ENCODE peak calls at places on chromosomes 12 and 14, in four cellular contexts. G is mammary epithelial cell, A is fibroblast of lung, U is neural progenitor cell. E is an unnamed sample.
A peak's percentile ranks its signal among the peaks of the same experiment; 100 is the strongest.

GRCh38 chr12:54036620-54037359 is 3.9 kb downstream of the HOXC5 start:
- DNase-seq in G (peak; percentile 71), A (no peak), U (no peak), E (no peak)

GRCh38 chr12:9960613-9961012 is 10.6 kb upstream of the CLEC12A start:
- DNase-seq in G (no peak), A (no peak), U (no peak), E (no peak)

GRCh38 chr12:45244561-45245348 is 28.9 kb downstream of the ANO6 start:
- DNase-seq in G (no peak), A (peak; percentile 84), U (no peak), E (no peak)

GRCh38 chr12:79300199-79300568 is 390.6 kb downstream of the PAWR start:
- DNase-seq in G (no peak), A (peak; percentile 91), U (no peak), E (peak; percentile 21)

GRCh38 chr14:51576112-51576420 is 75.6 kb upstream of the FRMD6 start:
- DNase-seq in G (no peak), A (no peak), U (no peak), E (no peak)

GRCh38 chr12:131621701-131622421 is 89.0 kb upstream of the SFSWAP start:
- DNase-seq in G (no peak), A (no peak), U (peak; percentile 57), E (no peak)

GRCh38 chr14:95034806-95035205 is 122.5 kb downstream of the DICER1 start:
- DNase-seq in G (no peak), A (no peak), U (no peak), E (no peak)

GRCh38 chr12:100404769-100405407 is 48.0 kb downstream of the SLC17A8 start:
- DNase-seq in G (peak; percentile 10), A (peak; percentile 50), U (peak; percentile 90), E (peak; percentile 58)

GRCh38 chr14:61653507-61653906 is 41.8 kb upstream of the HIF1A start:
- DNase-seq in G (peak; percentile 78), A (peak; percentile 55), U (no peak), E (peak; percentile 39)

GRCh38 chr14:100416921-100417451 is 93.8 kb downstream of the SLC25A47 start:
- DNase-seq in G (peak; percentile 78), A (peak; percentile 40), U (no peak), E (peak; percentile 39)

GRCh38 chr14:69354383-69355154 is 43.5 kb downstream of the ERH start:
- DNase-seq in G (peak; percentile 64), A (no peak), U (no peak), E (no peak)

GRCh38 chr12:107304588-107305532 is 211.5 kb upstream of the CRY1 start:
- DNase-seq in G (peak; percentile 24), A (no peak), U (no peak), E (no peak)

GRCh38 chr14:53634793-53635192 is 321.8 kb downstream of the BMP4 start:
- DNase-seq in G (no peak), A (no peak), U (no peak), E (no peak)

GRCh38 chr14:49977126-49977841 is 84.4 kb downstream of the ARF6 start:
- DNase-seq in G (no peak), A (no peak), U (no peak), E (no peak)

GRCh38 chr12:26831959-26832816 is 806 bp downstream of the ITPR2 start:
- DNase-seq in G (peak; percentile 77), A (peak; percentile 72), U (peak; percentile 66), E (peak; percentile 73)

DNA sequence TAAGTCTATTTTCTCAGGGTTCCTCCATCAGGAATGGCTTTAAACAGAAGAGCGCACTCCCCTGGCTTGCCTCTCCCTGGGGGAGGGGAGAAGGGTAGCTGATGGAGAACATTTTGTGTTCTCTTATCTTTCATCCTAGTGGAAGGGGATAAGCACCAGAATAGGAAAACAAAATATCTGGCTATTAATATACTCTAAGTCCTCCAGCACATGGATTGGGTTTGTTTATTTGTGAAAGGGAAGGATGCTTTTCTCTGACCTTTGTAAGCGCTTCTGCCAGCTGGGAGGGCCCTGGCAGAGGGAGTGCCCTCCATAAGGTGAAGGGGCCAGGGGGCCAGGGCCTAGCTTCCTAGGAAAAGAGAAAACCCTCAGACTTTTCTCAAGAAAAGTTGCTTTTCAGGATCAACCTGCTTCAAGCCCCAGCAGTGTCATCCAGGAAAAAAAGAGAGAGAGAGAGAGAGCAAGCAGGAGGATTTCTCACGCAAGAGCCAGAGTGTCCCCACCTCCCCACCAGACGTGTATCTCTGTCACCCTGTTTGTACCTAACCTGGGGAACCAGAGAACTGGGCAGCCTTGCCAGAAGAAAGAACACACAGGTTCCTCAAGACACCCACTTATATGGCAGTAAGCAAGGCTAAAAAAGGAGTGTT is 34.2 kb upstream of the ATP2A2 start:
- DNase-seq in G (no peak), A (no peak), U (no peak), E (no peak)
- H3K27ac ChIP-seq in G (peak overlapping the region; percentile 92), A (no peak overlapping the region), U (no peak overlapping the region), E (peak overlapping the region; percentile 97)

GRCh38 chr12:63961048-63961447 is 116.5 kb downstream of the SRGAP1 start:
- DNase-seq in G (no peak), A (no peak), U (no peak), E (no peak)
- H3K79me2 ChIP-seq in G (peaks cover 83% of the 10 kb centered on the region), A (peaks cover 76% of the 10 kb centered on the region), U (no peaks in the 10 kb centered on the region), E (peaks cover 29% of the 10 kb centered on the region)

GRCh38 chr12:124352839-124353238 is 57.9 kb downstream of the RFLNA start:
- DNase-seq in G (no peak), A (peak; percentile 10), U (no peak), E (peak; percentile 80)
- H4K20me1 ChIP-seq in G (no peaks in the 10 kb centered on the region), A (no peaks in the 10 kb centered on the region), U (no peaks in the 10 kb centered on the region), E (peaks cover 4% of the 10 kb centered on the region)

GRCh38 chr14:72882047-72882446 is 11.9 kb downstream of the DPF3 start:
- DNase-seq in G (no peak), A (no peak), U (no peak), E (no peak)

GRCh38 chr14:72887514-72887913 is 6.4 kb downstream of the DPF3 start:
- DNase-seq in G (no peak), A (no peak), U (no peak), E (no peak)

GRCh38 chr14:72883963-72884362 is 9.9 kb downstream of the DPF3 start:
- DNase-seq in G (no peak), A (no peak), U (no peak), E (no peak)

GRCh38 chr14:72883109-72883508 is 10.8 kb downstream of the DPF3 start:
- DNase-seq in G (no peak), A (no peak), U (no peak), E (no peak)

GRCh38 chr14:72884386-72884785 is 9.5 kb downstream of the DPF3 start:
- DNase-seq in G (no peak), A (no peak), U (no peak), E (no peak)
- H3K27ac ChIP-seq in G (no peak overlapping the region), A (no peak overlapping the region), U (no peak overlapping the region), E (no peak overlapping the region)

DNA sequence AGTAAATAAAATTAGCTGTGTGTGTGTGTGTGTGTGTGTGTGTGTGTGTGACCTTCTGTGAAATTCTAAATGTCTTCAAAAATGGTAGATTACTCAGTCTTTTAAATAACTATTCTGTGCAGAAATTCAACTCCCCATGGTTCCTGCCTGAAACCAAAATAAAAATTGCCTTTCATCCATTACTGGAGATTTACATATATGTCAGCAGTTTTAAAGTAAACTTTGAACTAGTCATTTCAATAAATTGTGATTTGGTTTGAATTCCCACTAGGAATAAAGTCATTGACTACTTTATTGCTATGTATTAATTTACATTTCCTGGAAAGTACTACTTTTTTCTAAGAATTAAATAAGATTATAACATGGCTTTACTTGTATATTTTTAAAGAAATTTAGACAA is 5.3 kb downstream of the ELK3 start:
- DNase-seq in G (no peak), A (no peak), U (no peak), E (no peak)
- H3K79me2 ChIP-seq in G (peaks cover 89% of the 10 kb centered on the region), A (peaks cover 74% of the 10 kb centered on the region), U (no peaks in the 10 kb centered on the region), E (peaks cover 36% of the 10 kb centered on the region)

E was measured in hepatocyte.